ENCODE peak calls at places on chromosomes 16 and 17, in four cellular contexts. One of them, this sample, is unnamed.

GRCh38 chr17:60328679-60329078 is 63.3 kb downstream of the USP32 start:
- DNase-seq in fibroblast of pulmonary artery: no peak
- DNase-seq in bronchial epithelial cell: no peak
- DNase-seq in psoas muscle: no peak
- DNase-seq in this sample: no peak

GRCh38 chr17:34397265-34397664 is 34.2 kb upstream of the CCL1 start:
- DNase-seq in fibroblast of pulmonary artery: no peak
- DNase-seq in bronchial epithelial cell: no peak
- DNase-seq in psoas muscle: no peak
- DNase-seq in this sample: no peak

GRCh38 chr16:66207139-66207863 is 159.2 kb upstream of the CDH5 start:
- DNase-seq in fibroblast of pulmonary artery: peak
- DNase-seq in bronchial epithelial cell: no peak
- DNase-seq in psoas muscle: no peak
- DNase-seq in this sample: no peak

GRCh38 chr16:3158498-3159314 is 23.9 kb downstream of the ZNF213 start:
- DNase-seq in fibroblast of pulmonary artery: peak
- DNase-seq in bronchial epithelial cell: peak
- DNase-seq in psoas muscle: peak
- DNase-seq in this sample: peak

GRCh38 chr17:80117491-80118401 is 16.4 kb downstream of the GAA start:
- DNase-seq in fibroblast of pulmonary artery: no peak
- DNase-seq in bronchial epithelial cell: no peak
- DNase-seq in psoas muscle: no peak
- DNase-seq in this sample: no peak

GRCh38 chr16:4334724-4335495 is 16.2 kb downstream of the PAM16 start:
- DNase-seq in fibroblast of pulmonary artery: no peak
- DNase-seq in bronchial epithelial cell: no peak
- DNase-seq in psoas muscle: no peak
- DNase-seq in this sample: no peak

GRCh38 chr16:71441348-71441781 is 489 bp downstream of the TLE7 start:
- DNase-seq in fibroblast of pulmonary artery: no peak
- DNase-seq in bronchial epithelial cell: no peak
- DNase-seq in psoas muscle: no peak
- DNase-seq in this sample: no peak

GRCh38 chr16:54291981-54292487 is 5.4 kb upstream of the IRX3 start:
- DNase-seq in fibroblast of pulmonary artery: no peak
- DNase-seq in bronchial epithelial cell: peak
- DNase-seq in psoas muscle: no peak
- DNase-seq in this sample: no peak

GRCh38 chr17:67245073-67245693 is at the start of gene HELZ:
- DNase-seq in fibroblast of pulmonary artery: peak
- DNase-seq in bronchial epithelial cell: peak
- DNase-seq in psoas muscle: peak
- DNase-seq in this sample: peak

GRCh38 chr17:51260960-51261958 is 913 bp downstream of the UTP18 start:
- DNase-seq in fibroblast of pulmonary artery: peak
- DNase-seq in bronchial epithelial cell: peak
- DNase-seq in psoas muscle: peak
- DNase-seq in this sample: peak

GRCh38 chr16:80063028-80063767 is 462.7 kb upstream of the MAF start:
- DNase-seq in fibroblast of pulmonary artery: no peak
- DNase-seq in bronchial epithelial cell: no peak
- DNase-seq in psoas muscle: no peak
- DNase-seq in this sample: peak

GRCh38 chr17:15261063-15261817 is 3.9 kb downstream of the PMP22 start:
- DNase-seq in fibroblast of pulmonary artery: peak
- DNase-seq in bronchial epithelial cell: no peak
- DNase-seq in psoas muscle: peak
- DNase-seq in this sample: peak

GRCh38 chr17:15260376-15261062 is 4.6 kb downstream of the PMP22 start:
- DNase-seq in fibroblast of pulmonary artery: peak
- DNase-seq in bronchial epithelial cell: peak
- DNase-seq in psoas muscle: peak
- DNase-seq in this sample: peak

GRCh38 chr17:15258113-15258512 is 7.0 kb downstream of the PMP22 start:
- DNase-seq in fibroblast of pulmonary artery: no peak
- DNase-seq in bronchial epithelial cell: no peak
- DNase-seq in psoas muscle: no peak
- DNase-seq in this sample: no peak

GRCh38 chr17:15257316-15257925 is 7.7 kb downstream of the PMP22 start:
- DNase-seq in fibroblast of pulmonary artery: peak
- DNase-seq in bronchial epithelial cell: peak
- DNase-seq in psoas muscle: peak
- DNase-seq in this sample: peak

GRCh38 chr17:15255713-15256454 is 9.2 kb downstream of the PMP22 start:
- DNase-seq in fibroblast of pulmonary artery: peak
- DNase-seq in bronchial epithelial cell: no peak
- DNase-seq in psoas muscle: peak
- DNase-seq in this sample: peak
- H3K4me3 ChIP-seq in fibroblast of pulmonary artery: no peak
- H3K4me3 ChIP-seq in bronchial epithelial cell: no peak
- H3K4me3 ChIP-seq in psoas muscle: peak
- H3K4me3 ChIP-seq in this sample: no peak

GRCh38 chr16:82671743-82672142 is 45.0 kb downstream of the CDH13 start:
- DNase-seq in fibroblast of pulmonary artery: no peak
- DNase-seq in bronchial epithelial cell: no peak
- DNase-seq in psoas muscle: no peak
- DNase-seq in this sample: no peak
- TF ChIP-seq CTCF in fibroblast of pulmonary artery: peak
- TF ChIP-seq CTCF in bronchial epithelial cell: peak
- TF ChIP-seq CTCF in psoas muscle: no peak
- TF ChIP-seq CTCF in this sample: peak

DNA sequence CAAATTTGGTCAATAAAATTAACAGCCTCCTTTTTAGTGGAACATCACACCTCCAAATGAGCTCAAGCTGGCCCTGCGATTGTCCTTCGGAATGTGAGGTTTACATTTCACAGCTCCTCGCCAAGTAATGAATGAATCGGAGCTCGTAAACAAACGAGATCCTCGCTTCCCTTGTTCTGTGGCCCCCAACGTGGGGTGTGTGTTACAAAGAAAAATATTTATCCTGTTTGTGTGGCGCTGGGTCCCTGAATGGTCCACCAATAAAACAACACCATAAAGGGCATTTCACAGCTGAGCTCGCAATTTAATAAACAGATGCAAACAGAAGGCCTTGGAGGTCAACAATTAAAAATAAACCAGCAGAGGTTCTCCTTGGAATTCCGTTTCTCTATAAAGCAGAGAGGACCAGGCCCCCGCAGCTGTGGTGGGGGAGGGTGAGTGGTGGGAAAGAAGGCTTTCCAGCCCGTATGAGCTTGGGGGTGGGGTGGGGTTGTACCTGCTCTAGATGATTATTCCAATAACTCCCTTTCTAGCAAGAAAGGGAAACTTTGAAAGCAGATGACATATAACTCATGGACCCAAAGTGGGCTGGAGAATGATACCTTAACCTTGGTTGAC is 393.9 kb upstream of the SALL1 start:
- DNase-seq in fibroblast of pulmonary artery: no peak
- DNase-seq in bronchial epithelial cell: no peak
- DNase-seq in psoas muscle: no peak
- DNase-seq in this sample: no peak
- H3K4me3 ChIP-seq in fibroblast of pulmonary artery: no peak
- H3K4me3 ChIP-seq in bronchial epithelial cell: no peak
- H3K4me3 ChIP-seq in psoas muscle: no peak
- H3K4me3 ChIP-seq in this sample: no peak

DNA sequence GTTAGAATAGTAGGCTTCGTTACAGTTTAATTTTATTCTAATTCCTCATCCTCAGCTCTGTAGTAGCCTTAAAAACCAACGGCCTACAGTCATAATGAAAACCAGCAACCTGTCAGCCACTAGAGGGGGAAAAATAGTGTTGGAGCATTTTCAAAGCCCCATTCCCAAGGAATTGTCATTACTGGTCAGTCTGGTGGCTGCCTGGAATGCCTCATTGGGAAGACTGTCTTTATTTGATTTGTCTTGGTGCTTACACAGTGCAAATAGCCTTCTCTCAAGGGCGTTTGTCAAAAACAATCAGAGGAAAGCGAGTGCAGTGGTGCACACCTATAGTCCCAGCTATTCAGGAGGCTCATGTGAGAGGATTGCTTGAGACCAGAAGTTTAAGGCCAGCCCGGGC is 4.7 kb downstream of the LPCAT2 start:
- DNase-seq in fibroblast of pulmonary artery: no peak
- DNase-seq in bronchial epithelial cell: no peak
- DNase-seq in psoas muscle: no peak
- DNase-seq in this sample: no peak
- TF ChIP-seq CTCF in fibroblast of pulmonary artery: peak
- TF ChIP-seq CTCF in bronchial epithelial cell: no peak
- TF ChIP-seq CTCF in psoas muscle: no peak
- TF ChIP-seq CTCF in this sample: peak

This sample was measured in choroid plexus epithelial cell.